ENCODE peak calls at places on chromosome 7, in four cellular contexts. D is A549, Z is K562, O is HepG2. B is an unnamed sample.

GRCh38 chr7:40057292-40057691 is 77.1 kb downstream of the MPLKIP start:
- DNase-seq in O (no peak), Z (peak), D (no peak), B (peak)

GRCh38 chr7:125316451-125316850 is 386.8 kb upstream of the POT1 start:
- DNase-seq in D (no peak), O (peak), Z (peak), B (no peak)

GRCh38 chr7:100132697-100133137 is 6.0 kb downstream of the MBLAC1 start:
- DNase-seq in O (peak), D (peak), Z (peak), B (peak)

GRCh38 chr7:105229641-105230040 is 159.1 kb downstream of the SRPK2 start:
- DNase-seq in Z (no peak), O (no peak), D (no peak), B (peak)

GRCh38 chr7:116339564-116339963 is 129.2 kb downstream of the TES start:
- DNase-seq in O (peak), D (no peak), Z (peak), B (peak)

GRCh38 chr7:100583132-100584045 is 2.5 kb downstream of the LRCH4 start:
- DNase-seq in D (no peak), O (no peak), Z (peak), B (peak)

GRCh38 chr7:95586951-95587301 is 9.4 kb downstream of the PDK4 start:
- DNase-seq in Z (no peak), O (no peak), D (no peak), B (no peak)

GRCh38 chr7:73517241-73517995 is 4.7 kb downstream of the BAZ1B start:
- DNase-seq in D (no peak), Z (no peak), O (no peak), B (no peak)

GRCh38 chr7:131741446-131741845 is 185.0 kb upstream of the PODXL start:
- DNase-seq in O (no peak), Z (no peak), D (no peak), B (no peak)

GRCh38 chr7:24727165-24728120 is 29.8 kb downstream of the GSDME start:
- DNase-seq in O (no peak), D (no peak), Z (no peak), B (no peak)

GRCh38 chr7:38830826-38831225 is 78.2 kb downstream of the VPS41 start:
- DNase-seq in O (no peak), D (no peak), Z (no peak), B (no peak)

GRCh38 chr7:69864822-69865221 is 266.5 kb downstream of the AUTS2 start:
- DNase-seq in Z (no peak), D (no peak), O (no peak), B (no peak)

DNA sequence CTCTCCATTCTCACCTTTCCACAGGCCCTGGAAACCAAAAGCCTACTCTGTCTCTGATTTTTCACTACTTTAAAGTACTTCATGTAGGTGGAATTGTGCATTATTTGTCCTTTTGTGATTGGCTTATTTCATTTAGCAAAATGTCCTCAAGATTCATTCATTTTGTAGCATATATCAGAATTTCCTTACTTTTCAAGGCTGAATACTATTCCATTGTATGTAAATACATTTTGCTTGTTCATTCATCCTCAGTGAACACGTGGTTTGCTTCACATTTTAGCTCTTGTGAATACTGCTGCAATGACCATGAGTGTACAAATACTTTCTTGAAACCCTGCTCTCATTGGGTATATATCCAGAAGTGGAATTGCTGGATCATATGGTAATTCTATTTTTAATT is 8.8 kb downstream of the C1GALT1 start:
- DNase-seq in Z (no peak), D (no peak), O (no peak), B (no peak)
- TF ChIP-seq BHLHE40 in Z (no peak), D (no peak), O (no peak), B (no peak)

GRCh38 chr7:20089431-20089830 is 127.8 kb downstream of the MACC1 start:
- DNase-seq in O (no peak), Z (no peak), D (no peak), B (no peak)

GRCh38 chr7:20085086-20085485 is 132.1 kb downstream of the MACC1 start:
- DNase-seq in D (no peak), Z (no peak), O (no peak), B (no peak)

GRCh38 chr7:20083781-20084180 is 133.4 kb downstream of the MACC1 start:
- DNase-seq in D (peak), Z (no peak), O (no peak), B (peak)
- TF ChIP-seq SMC3 in D (no peak), Z (no peak), O (no peak), B (no peak)

GRCh38 chr7:25779002-25779546 is 372.9 kb upstream of the NFE2L3 start:
- DNase-seq in D (no peak), O (no peak), Z (no peak), B (no peak)
- TF ChIP-seq MAFK in D (no peak), O (no peak), Z (no peak), B (no peak)

GRCh38 chr7:71237945-71238344 is 106.0 kb downstream of the GALNT17 start:
- DNase-seq in O (no peak), D (no peak), Z (no peak), B (no peak)
- TF ChIP-seq BHLHE40 in O (no peak), D (no peak), Z (no peak), B (no peak)

DNA sequence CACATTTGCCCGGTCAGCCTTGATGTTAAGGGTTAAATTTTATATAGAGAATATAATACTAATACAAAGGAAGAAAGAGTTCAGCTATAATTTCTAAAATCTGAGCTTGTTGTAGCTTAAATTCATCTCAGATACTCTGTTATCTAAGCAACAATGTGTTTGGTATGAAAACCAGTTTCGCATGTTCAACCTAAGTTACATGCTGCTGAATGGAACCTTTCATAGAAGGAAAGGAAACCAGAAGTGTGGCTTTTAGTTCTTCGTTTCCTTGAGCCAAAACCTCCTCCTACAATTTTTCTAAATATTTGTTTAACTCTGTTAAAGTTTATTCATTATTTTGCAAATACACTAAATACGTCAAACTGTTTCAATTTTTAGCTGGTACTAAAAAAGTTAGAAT is 18.5 kb downstream of the AGR2 start:
- DNase-seq in Z (no peak), D (no peak), O (no peak), B (no peak)
- TF ChIP-seq SMC3 in Z (no peak), D (no peak), O (no peak), B (no peak)

B was measured in IMR-90.